ENCODE peak calls at places on chromosomes 5 and 9, in five cellular contexts. Q, Z, E, X and U are unnamed samples.

GRCh38 chr9:12464910-12465512 is 228.2 kb upstream of the TYRP1 start:
- DNase-seq in Q (no peak), Z (peak), E (peak), X (peak), U (peak)

GRCh38 chr5:119330367-119331183 is 25.2 kb upstream of the TNFAIP8 start:
- DNase-seq in Q (no peak), Z (no peak), E (no peak), X (no peak), U (no peak)

GRCh38 chr9:109469646-109470358 is 28.3 kb downstream of the PTPN3 start:
- DNase-seq in Q (peak), Z (peak), E (peak), X (peak), U (peak)

GRCh38 chr5:137604348-137605095 is 105.4 kb upstream of the SPOCK1 start:
- DNase-seq in Q (no peak), Z (no peak), E (no peak), X (peak), U (no peak)

GRCh38 chr9:137227057-137227852 is at the start of gene RNF224:
- DNase-seq in Q (peak), Z (peak), E (peak), X (peak), U (peak)

GRCh38 chr5:125549322-125549871 is 803.0 kb upstream of the ZNF608 start:
- DNase-seq in Q (no peak), Z (peak), E (no peak), X (peak), U (no peak)

GRCh38 chr9:106859957-106860715 is 2.8 kb upstream of the ZNF462 start:
- DNase-seq in Q (peak), Z (no peak), E (peak), X (peak), U (no peak)

GRCh38 chr9:137112564-137113384 is 1.8 kb downstream of the DPP7 start:
- DNase-seq in Q (no peak), Z (no peak), E (no peak), X (no peak), U (no peak)

GRCh38 chr5:1444361-1445189 is 665 bp downstream of the SLC6A3 start:
- DNase-seq in Q (no peak), Z (no peak), E (no peak), X (peak), U (no peak)

GRCh38 chr5:158629591-158630312 is 470.0 kb downstream of the EBF1 start:
- DNase-seq in Q (no peak), Z (no peak), E (no peak), X (no peak), U (no peak)

GRCh38 chr9:92989561-92989960 is 42.2 kb downstream of the FGD3 start:
- DNase-seq in Q (no peak), Z (no peak), E (no peak), X (peak), U (no peak)

DNA sequence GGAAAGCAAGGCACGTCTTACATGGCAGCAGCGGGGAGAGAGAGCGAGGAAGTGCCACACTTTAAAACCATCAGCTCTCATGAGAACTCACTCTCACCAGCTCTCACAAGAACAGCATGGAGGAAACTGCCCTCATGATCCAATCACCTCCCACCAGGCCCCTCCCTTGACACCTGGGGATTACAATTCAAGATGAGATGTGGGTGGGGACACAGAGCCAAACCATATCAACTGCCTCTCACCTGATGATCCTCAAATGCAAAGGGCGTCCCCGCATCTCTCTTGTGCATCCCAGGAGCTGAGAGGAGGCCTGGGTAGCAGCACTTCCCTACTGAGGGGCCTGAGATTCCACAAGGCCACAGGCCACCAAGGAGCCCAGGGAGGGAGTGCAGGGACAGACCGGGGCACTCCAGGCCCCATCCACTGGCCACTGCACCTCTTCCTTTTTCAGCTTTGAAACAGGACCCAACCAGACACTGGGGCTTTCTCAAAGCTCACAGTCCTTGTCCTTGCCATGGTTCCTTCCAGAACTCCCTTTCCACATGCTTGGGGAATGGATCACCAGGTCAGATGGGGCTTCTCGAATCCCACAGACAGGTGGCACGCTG is 54.5 kb upstream of the IL17B start:
- DNase-seq in Q (no peak), Z (peak), E (no peak), X (no peak), U (no peak)
- TF ChIP-seq CTCF in Q (no peak), Z (no peak), E (no peak), X (no peak), U (no peak)

GRCh38 chr9:638152-638551 is 203.3 kb upstream of the DMRT1 start:
- DNase-seq in Q (no peak), Z (no peak), E (no peak), X (no peak), U (peak)
- H3K4me2 ChIP-seq in Q (no peak), Z (no peak), E (no peak), X (no peak), U (peak)

DNA sequence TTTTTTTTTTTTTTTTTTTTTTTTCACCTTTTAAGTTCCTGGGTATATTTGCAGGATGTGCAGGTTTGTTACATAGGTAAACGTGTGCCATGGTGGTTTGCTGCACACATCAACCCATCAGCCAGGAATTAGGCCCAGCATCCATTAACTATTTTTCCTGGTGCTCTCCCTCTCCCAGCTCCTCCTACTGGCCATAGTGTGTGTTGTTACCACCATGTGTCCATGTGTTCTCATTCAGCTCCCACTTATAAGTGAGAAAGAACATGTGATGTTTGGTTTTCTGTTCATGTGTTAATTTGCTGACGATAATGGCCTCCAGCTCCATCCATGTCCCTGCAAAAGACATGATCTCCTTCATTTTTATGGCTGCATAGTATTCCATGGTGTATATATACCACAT is 350.5 kb downstream of the MAN2A1 start:
- DNase-seq in Q (no peak), Z (no peak), E (no peak), X (peak), U (no peak)
- TF ChIP-seq CTCF in Q (no peak), Z (no peak), E (no peak), X (peak), U (no peak)

GRCh38 chr9:3403315-3403714 is 122.5 kb downstream of the RFX3 start:
- DNase-seq in Q (no peak), Z (no peak), E (no peak), X (no peak), U (no peak)
- H3K4me2 ChIP-seq in Q (no peak), Z (no peak), E (no peak), X (no peak), U (no peak)

GRCh38 chr5:133458435-133458834 is 153.9 kb downstream of the FSTL4 start:
- DNase-seq in Q (no peak), Z (no peak), E (no peak), X (no peak), U (no peak)

GRCh38 chr5:133457956-133458355 is 154.4 kb downstream of the FSTL4 start:
- DNase-seq in Q (no peak), Z (no peak), E (no peak), X (no peak), U (no peak)

GRCh38 chr5:133455681-133456080 is 156.7 kb downstream of the FSTL4 start:
- DNase-seq in Q (no peak), Z (no peak), E (no peak), X (no peak), U (no peak)

GRCh38 chr5:133457439-133457838 is 154.9 kb downstream of the FSTL4 start:
- DNase-seq in Q (no peak), Z (no peak), E (no peak), X (peak), U (no peak)

DNA sequence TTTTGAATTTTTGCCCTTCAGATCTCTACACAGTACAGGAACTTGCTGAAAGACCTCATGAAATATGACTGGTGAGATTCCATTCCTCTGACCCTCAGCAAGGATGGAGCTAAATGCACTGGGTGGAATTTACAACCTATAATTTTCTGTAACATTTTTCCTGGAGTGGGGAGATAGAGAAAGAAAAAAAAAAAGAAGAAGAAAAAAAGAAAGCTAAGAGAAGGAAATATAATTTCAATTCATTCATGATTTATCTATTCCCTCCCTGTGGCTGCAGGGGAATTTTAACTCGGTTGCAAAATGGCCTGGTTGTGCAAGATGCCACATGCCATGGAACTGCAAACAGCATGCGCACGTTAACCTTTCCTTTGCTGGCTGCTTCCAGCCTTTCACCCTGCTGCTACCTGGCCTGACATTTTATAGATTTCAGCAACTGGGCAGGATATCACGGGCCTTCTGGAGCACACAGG is 155.4 kb downstream of the FSTL4 start:
- DNase-seq in Q (no peak), Z (no peak), E (no peak), X (no peak), U (no peak)
- TF ChIP-seq CTCF in Q (no peak), Z (no peak), E (no peak), X (no peak), U (no peak)

GRCh38 chr9:135890896-135891631 is 16.3 kb downstream of the CAMSAP1 start:
- DNase-seq in Q (no peak), Z (no peak), E (no peak), X (no peak), U (no peak)
- H3K4me2 ChIP-seq in Q (peak), Z (no peak), E (no peak), X (no peak), U (no peak)